ENCODE peak calls at places on chromosomes 16 and 17, in eight cellular contexts. One of them, this sample, is unnamed.

GRCh38 chr17:41504126-41504977 is 1.1 kb downstream of the KRT13 start:
- DNase-seq in iris pigment epithelial cell: no peak
- DNase-seq in myocyte: no peak
- DNase-seq in effector CD4-positive, alpha-beta T cell: no peak
- DNase-seq in effector memory CD8-positive, alpha-beta T cell: no peak
- DNase-seq in HCT116: no peak
- DNase-seq in neuronal stem cell: no peak
- DNase-seq in GM12865: no peak
- DNase-seq in this sample: no peak

GRCh38 chr17:32877164-32877764 is 340 bp upstream of the MYO1D start:
- DNase-seq in iris pigment epithelial cell: peak
- DNase-seq in myocyte: peak
- DNase-seq in effector CD4-positive, alpha-beta T cell: peak
- DNase-seq in effector memory CD8-positive, alpha-beta T cell: peak
- DNase-seq in HCT116: peak
- DNase-seq in neuronal stem cell: peak
- DNase-seq in GM12865: peak
- DNase-seq in this sample: peak

GRCh38 chr17:50935201-50936124 is 69.3 kb upstream of the TOB1 start:
- DNase-seq in iris pigment epithelial cell: no peak
- DNase-seq in myocyte: peak
- DNase-seq in effector CD4-positive, alpha-beta T cell: no peak
- DNase-seq in effector memory CD8-positive, alpha-beta T cell: no peak
- DNase-seq in HCT116: no peak
- DNase-seq in neuronal stem cell: no peak
- DNase-seq in GM12865: no peak
- DNase-seq in this sample: no peak

GRCh38 chr17:4536259-4536741 is 18.9 kb downstream of the MYBBP1A start:
- DNase-seq in iris pigment epithelial cell: peak
- DNase-seq in myocyte: no peak
- DNase-seq in effector CD4-positive, alpha-beta T cell: no peak
- DNase-seq in effector memory CD8-positive, alpha-beta T cell: no peak
- DNase-seq in HCT116: no peak
- DNase-seq in neuronal stem cell: no peak
- DNase-seq in GM12865: no peak
- DNase-seq in this sample: no peak

GRCh38 chr16:24188143-24188542 is 68.0 kb upstream of the CACNG3 start:
- DNase-seq in iris pigment epithelial cell: no peak
- DNase-seq in myocyte: no peak
- DNase-seq in effector CD4-positive, alpha-beta T cell: no peak
- DNase-seq in effector memory CD8-positive, alpha-beta T cell: no peak
- DNase-seq in HCT116: no peak
- DNase-seq in neuronal stem cell: no peak
- DNase-seq in GM12865: no peak
- DNase-seq in this sample: no peak

GRCh38 chr17:77526728-77527355 is 386.1 kb downstream of the SEC14L1 start:
- DNase-seq in iris pigment epithelial cell: no peak
- DNase-seq in myocyte: no peak
- DNase-seq in effector CD4-positive, alpha-beta T cell: no peak
- DNase-seq in effector memory CD8-positive, alpha-beta T cell: no peak
- DNase-seq in HCT116: no peak
- DNase-seq in neuronal stem cell: no peak
- DNase-seq in GM12865: no peak
- DNase-seq in this sample: no peak

GRCh38 chr17:66507103-66507923 is 204.9 kb downstream of the PRKCA start:
- DNase-seq in iris pigment epithelial cell: peak
- DNase-seq in myocyte: peak
- DNase-seq in effector CD4-positive, alpha-beta T cell: no peak
- DNase-seq in effector memory CD8-positive, alpha-beta T cell: no peak
- DNase-seq in HCT116: peak
- DNase-seq in neuronal stem cell: no peak
- DNase-seq in GM12865: no peak
- DNase-seq in this sample: no peak

GRCh38 chr17:2089021-2089422 is 34.1 kb downstream of the HIC1 start:
- DNase-seq in iris pigment epithelial cell: peak
- DNase-seq in myocyte: no peak
- DNase-seq in effector CD4-positive, alpha-beta T cell: no peak
- DNase-seq in effector memory CD8-positive, alpha-beta T cell: no peak
- DNase-seq in HCT116: no peak
- DNase-seq in neuronal stem cell: no peak
- DNase-seq in GM12865: peak
- DNase-seq in this sample: no peak

GRCh38 chr17:29248845-29249244 is 2.2 kb downstream of the CRYBA1 start:
- DNase-seq in iris pigment epithelial cell: no peak
- DNase-seq in myocyte: no peak
- DNase-seq in effector CD4-positive, alpha-beta T cell: no peak
- DNase-seq in effector memory CD8-positive, alpha-beta T cell: no peak
- DNase-seq in HCT116: no peak
- DNase-seq in neuronal stem cell: no peak
- DNase-seq in GM12865: no peak
- DNase-seq in this sample: no peak

GRCh38 chr17:39079836-39080235 is 71.6 kb downstream of the PLXDC1 start:
- DNase-seq in iris pigment epithelial cell: no peak
- DNase-seq in myocyte: no peak
- DNase-seq in effector CD4-positive, alpha-beta T cell: no peak
- DNase-seq in effector memory CD8-positive, alpha-beta T cell: no peak
- DNase-seq in HCT116: no peak
- DNase-seq in neuronal stem cell: no peak
- DNase-seq in GM12865: no peak
- DNase-seq in this sample: no peak

This sample was measured in nephron progenitor cell.